ENCODE peak calls at places on chromosome 22, in five cellular contexts. M is PC-9, Z is gastrocnemius medialis, R is adrenal gland, T is MG63. B is an unnamed sample. For H3K9me3, the result is how much of the 10 kb centered on the place peaks cover.

GRCh38 chr22:20749453-20749852 is 24.5 kb upstream of the SERPIND1 start:
- DNase-seq in T (no peak), M (no peak), R (no peak), Z (no peak), B (no peak)

GRCh38 chr22:43777204-43777671 is 34.9 kb downstream of the EFCAB6 start:
- DNase-seq in Z (no peak), R (no peak), M (peak), T (peak), B (no peak)

GRCh38 chr22:20033045-20033706 is 12.3 kb downstream of the TANGO2 start:
- DNase-seq in R (peak), T (peak), Z (peak), M (no peak), B (no peak)

GRCh38 chr22:29737251-29738117 is 17.7 kb downstream of the CABP7 start:
- DNase-seq in M (no peak), R (peak), T (no peak), Z (no peak), B (no peak)

GRCh38 chr22:17918840-17919239 is 105.5 kb downstream of the MICAL3 start:
- DNase-seq in R (no peak), M (peak), T (no peak), Z (no peak), B (no peak)

GRCh38 chr22:23152238-23153114 is 7.2 kb downstream of the RAB36 start:
- DNase-seq in Z (no peak), T (no peak), R (no peak), M (no peak), B (no peak)

GRCh38 chr22:32123657-32124056 is 35.4 kb downstream of the C22orf42 start:
- DNase-seq in T (no peak), Z (no peak), M (no peak), R (no peak), B (no peak)

GRCh38 chr22:39490135-39490798 is 11.8 kb upstream of the MIEF1 start:
- DNase-seq in R (peak), M (peak), Z (peak), T (peak), B (peak)

GRCh38 chr22:21448627-21449416 is 18.4 kb upstream of the TMEM191C start:
- DNase-seq in Z (no peak), R (no peak), M (no peak), T (no peak), B (no peak)

GRCh38 chr22:19103881-19104821 is 18.1 kb downstream of the DGCR2 start:
- DNase-seq in T (no peak), R (no peak), Z (peak), M (no peak), B (no peak)

GRCh38 chr22:28479912-28480311 is 199.7 kb downstream of the TTC28 start:
- DNase-seq in R (no peak), Z (no peak), T (no peak), M (no peak), B (no peak)

GRCh38 chr22:40009231-40009769 is 14.5 kb downstream of the FAM83F start:
- DNase-seq in Z (no peak), R (no peak), T (peak), M (no peak), B (no peak)

GRCh38 chr22:43505423-43505822 is 93.6 kb downstream of the MPPED1 start:
- DNase-seq in R (no peak), M (no peak), T (no peak), Z (no peak), B (no peak)

GRCh38 chr22:22821340-22821739 is 66.3 kb upstream of the IGLL5 start:
- DNase-seq in M (no peak), T (no peak), Z (no peak), R (no peak), B (no peak)

GRCh38 chr22:32080904-32081303 is 37.8 kb downstream of the SLC5A1 start:
- DNase-seq in R (peak), T (peak), M (peak), Z (peak), B (peak)

GRCh38 chr22:37032535-37033460 is 13.3 kb downstream of the MPST start:
- DNase-seq in R (peak), Z (peak), M (peak), T (peak), B (no peak)

GRCh38 chr22:21961886-21962654 is 9.4 kb upstream of the PPM1F start:
- DNase-seq in M (peak), R (peak), T (peak), Z (peak), B (no peak)

GRCh38 chr22:19983701-19984100 is 32.9 kb downstream of the ARVCF start:
- DNase-seq in T (no peak), Z (no peak), R (no peak), M (no peak), B (no peak)

GRCh38 chr22:41062146-41062545 is 30.2 kb upstream of the EP300 start:
- DNase-seq in Z (no peak), M (no peak), T (no peak), R (no peak), B (no peak)

GRCh38 chr22:45328822-45329535 is 19.2 kb downstream of the FAM118A start:
- DNase-seq in Z (peak), T (no peak), M (no peak), R (peak), B (no peak)

GRCh38 chr22:25749420-25750169 is 7.6 kb downstream of the MYO18B start:
- DNase-seq in M (no peak), R (no peak), T (no peak), Z (peak), B (peak)

GRCh38 chr22:39214383-39215069 is 30.3 kb downstream of the PDGFB start:
- DNase-seq in Z (no peak), R (no peak), T (peak), M (peak), B (no peak)

GRCh38 chr22:27386186-27386585 is 415.4 kb downstream of the MN1 start:
- DNase-seq in R (no peak), M (peak), T (no peak), Z (no peak), B (no peak)

GRCh38 chr22:39254789-39255298 is 10.1 kb upstream of the PDGFB start:
- DNase-seq in Z (peak), T (peak), M (no peak), R (peak), B (no peak)

GRCh38 chr22:43643362-43643761 is 168.7 kb downstream of the EFCAB6 start:
- DNase-seq in Z (no peak), T (no peak), R (no peak), M (no peak), B (no peak)

GRCh38 chr22:19632671-19633148 is 81.6 kb upstream of the SEPTIN5 start:
- DNase-seq in M (no peak), T (no peak), Z (no peak), R (no peak), B (no peak)

GRCh38 chr22:28773461-28773867 is 969 bp downstream of the CCDC117 start:
- DNase-seq in R (no peak), M (no peak), T (no peak), Z (no peak), B (no peak)

GRCh38 chr22:49394116-49394785 is 433.4 kb downstream of the BRD1 start:
- DNase-seq in M (no peak), R (no peak), Z (no peak), T (no peak), B (no peak)
- H3K9me3 ChIP-seq in M (under half), R (under half), Z (under half), T (under half), B (under half)

GRCh38 chr22:49968313-49968830 is 7.8 kb downstream of the PIM3 start:
- DNase-seq in R (no peak), Z (peak), T (no peak), M (no peak), B (no peak)
- H3K4me3 ChIP-seq in R (no peak), Z (no peak), T (no peak), M (no peak), B (no peak)

GRCh38 chr22:16717699-16718558 is 107.3 kb downstream of the XKR3 start:
- DNase-seq in R (no peak), M (no peak), Z (no peak), T (peak), B (no peak)
- H3K9me3 ChIP-seq in R (under half), M (under half), Z (under half), T (under half), B (under half)

DNA sequence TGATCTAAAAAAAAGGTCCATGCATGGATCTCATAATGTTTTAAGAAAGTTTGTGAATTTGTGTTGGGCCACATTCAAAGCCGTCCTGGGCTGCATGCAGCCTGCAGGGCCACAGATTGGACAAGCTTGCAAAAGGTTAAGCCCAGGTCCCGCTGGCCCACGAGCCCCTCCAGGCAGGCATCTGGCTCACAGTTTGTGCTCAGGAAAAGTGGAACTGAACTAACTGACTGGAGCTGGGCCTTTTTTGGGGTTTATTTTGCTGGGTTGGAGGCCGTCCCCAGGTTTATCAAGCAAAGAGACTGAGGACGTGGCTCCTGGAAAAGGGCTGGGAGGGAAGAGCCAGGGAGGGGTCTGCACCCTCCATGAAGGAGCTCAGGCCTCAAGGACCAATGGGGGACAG is 32.1 kb upstream of the BAIAP2L2 start:
- DNase-seq in T (no peak), R (no peak), Z (no peak), M (no peak), B (no peak)
- H3K4me3 ChIP-seq in T (no peak), R (no peak), Z (no peak), M (no peak), B (no peak)

GRCh38 chr22:47320560-47320959 is 558.1 kb downstream of the TBC1D22A start:
- DNase-seq in T (no peak), Z (no peak), R (no peak), M (no peak), B (no peak)
- H3K9me3 ChIP-seq in T (under half), Z (under half), R (under half), M (under half), B (under half)

GRCh38 chr22:24205438-24206189 is 24.3 kb downstream of the SUSD2 start:
- DNase-seq in M (peak), T (no peak), Z (peak), R (no peak), B (no peak)

GRCh38 chr22:24207264-24208011 is 26.2 kb downstream of the SUSD2 start:
- DNase-seq in M (no peak), R (no peak), T (no peak), Z (no peak), B (no peak)

GRCh38 chr22:24209016-24209415 is 27.7 kb downstream of the SUSD2 start:
- DNase-seq in Z (no peak), M (no peak), R (no peak), T (no peak), B (no peak)

DNA sequence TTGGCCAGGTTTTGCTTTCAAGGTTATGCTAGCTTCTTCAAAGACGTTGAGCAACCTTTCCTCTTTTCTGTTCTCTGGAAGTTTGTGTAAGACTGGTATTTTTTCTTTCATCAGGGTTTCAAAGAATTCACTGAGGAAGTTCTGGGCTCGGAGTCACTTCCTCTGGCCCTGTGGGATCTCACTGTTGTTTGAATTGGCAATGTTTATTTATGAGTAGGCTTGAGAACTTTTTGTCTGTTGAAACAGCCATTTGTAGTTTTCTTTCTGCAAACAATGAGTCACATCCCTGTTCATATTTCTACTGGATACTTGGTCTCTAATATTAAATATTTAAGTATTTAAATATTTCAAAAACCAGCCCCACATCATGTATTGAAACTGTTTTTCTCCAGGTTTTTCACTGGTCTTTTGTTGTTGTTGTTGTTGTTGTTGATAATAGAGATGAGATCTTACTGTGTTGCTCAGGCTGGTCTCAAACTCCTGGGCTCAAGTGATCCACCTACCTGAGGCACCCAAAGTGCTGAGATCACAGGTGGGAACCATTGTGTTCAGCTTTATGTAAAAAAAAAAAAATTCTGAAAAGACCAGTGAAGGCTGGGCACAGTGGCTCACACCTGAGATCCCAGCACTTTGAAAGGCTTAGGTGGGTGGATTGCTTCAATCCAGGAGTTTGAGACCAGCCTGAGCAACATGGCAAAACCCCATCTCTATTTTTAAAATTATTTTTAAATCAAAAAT is 26.9 kb downstream of the SUSD2 start:
- DNase-seq in R (peak), Z (peak), T (peak), M (peak), B (no peak)
- H3K4me3 ChIP-seq in R (no peak), Z (no peak), T (no peak), M (no peak), B (no peak)